ENCODE peak calls at places on chromosomes 16 and 17, in four cellular contexts. M is HepG2, G is K562, Q is GM12878. L is an unnamed sample.

GRCh38 chr16:65540913-65541312 is 419.1 kb upstream of the CDH11 start:
- DNase-seq in Q (no peak), M (no peak), G (no peak), L (no peak)

GRCh38 chr16:31125844-31126243 is 8.4 kb downstream of the KAT8 start:
- DNase-seq in Q (no peak), M (no peak), G (no peak), L (no peak)

GRCh38 chr17:64618848-64619247 is 43.3 kb downstream of the SMURF2 start:
- DNase-seq in M (no peak), Q (no peak), G (no peak), L (no peak)

GRCh38 chr17:49640556-49640955 is 37.3 kb downstream of the SPOP start:
- DNase-seq in M (no peak), G (no peak), Q (no peak), L (no peak)

GRCh38 chr17:53313746-53314145 is 509.0 kb upstream of the KIF2B start:
- DNase-seq in M (no peak), Q (no peak), G (no peak), L (no peak)

GRCh38 chr17:49013311-49014205 is 16.4 kb downstream of the IGF2BP1 start:
- DNase-seq in G (no peak), M (no peak), Q (no peak), L (peak)

GRCh38 chr16:2857451-2858244 is at the start of gene PRSS22:
- DNase-seq in G (no peak), Q (no peak), M (no peak), L (peak)

GRCh38 chr16:86734559-86735480 is 156.5 kb downstream of the FOXL1 start:
- DNase-seq in M (no peak), Q (no peak), G (no peak), L (no peak)

GRCh38 chr17:58626905-58627304 is 64.9 kb downstream of the TEX14 start:
- DNase-seq in M (no peak), Q (no peak), G (no peak), L (no peak)

GRCh38 chr16:89473791-89474414 is 16.5 kb downstream of the ANKRD11 start:
- DNase-seq in Q (no peak), M (no peak), G (no peak), L (no peak)

GRCh38 chr17:78300962-78301820 is 58.7 kb downstream of the SOCS3 start:
- DNase-seq in M (no peak), G (no peak), Q (no peak), L (no peak)

GRCh38 chr16:66159987-66160386 is 206.5 kb upstream of the CDH5 start:
- DNase-seq in G (no peak), M (no peak), Q (no peak), L (no peak)

GRCh38 chr16:89571636-89572035 is 3.9 kb upstream of the CPNE7 start:
- DNase-seq in M (no peak), G (no peak), Q (no peak), L (no peak)

GRCh38 chr16:77037696-77038347 is 153.2 kb upstream of the MON1B start:
- DNase-seq in M (no peak), Q (no peak), G (no peak), L (no peak)

GRCh38 chr16:58670177-58670576 is 14.4 kb downstream of the SLC38A7 start:
- DNase-seq in M (no peak), G (no peak), Q (no peak), L (no peak)

GRCh38 chr17:1422907-1423306 is 22.9 kb upstream of the YWHAE start:
- DNase-seq in G (no peak), M (no peak), Q (no peak), L (no peak)

GRCh38 chr17:82823004-82823403 is 16.8 kb downstream of the ZNF750 start:
- DNase-seq in M (peak), G (peak), Q (no peak), L (peak)

GRCh38 chr16:27430923-27431484 is 29.0 kb downstream of the IL21R start:
- DNase-seq in M (no peak), G (peak), Q (no peak), L (no peak)

GRCh38 chr16:53061701-53062159 is 6.9 kb downstream of the CHD9 start:
- DNase-seq in M (peak), G (no peak), Q (peak), L (no peak)

GRCh38 chr17:78210111-78210510 is 3.9 kb upstream of the BIRC5 start:
- DNase-seq in M (no peak), Q (no peak), G (no peak), L (no peak)

GRCh38 chr17:42979511-42980273 is at the start of gene PTGES3L:
- DNase-seq in G (peak), M (peak), Q (no peak), L (peak)

GRCh38 chr17:77504652-77505459 is 364.1 kb downstream of the SEC14L1 start:
- DNase-seq in G (no peak), Q (no peak), M (no peak), L (peak)

GRCh38 chr17:1709971-1710806 is at the start of gene TLCD2:
- DNase-seq in M (no peak), G (peak), Q (no peak), L (peak)

GRCh38 chr17:61862105-61862574 is 1.2 kb downstream of the BRIP1 start:
- DNase-seq in M (peak), G (no peak), Q (no peak), L (no peak)

GRCh38 chr16:85227924-85228462 is 115.7 kb upstream of the CIBAR2 start:
- DNase-seq in Q (no peak), G (peak), M (no peak), L (peak)

GRCh38 chr17:14101976-14102375 is 32.7 kb downstream of the COX10 start:
- DNase-seq in Q (no peak), M (no peak), G (no peak), L (no peak)

GRCh38 chr17:7557825-7558543 is 566 bp upstream of the TNFSF13 start:
- DNase-seq in M (peak), Q (no peak), G (no peak), L (peak)

GRCh38 chr17:77898521-77899434 is 59.7 kb upstream of the TNRC6C start:
- DNase-seq in Q (no peak), G (no peak), M (no peak), L (no peak)

GRCh38 chr17:41632482-41633105 is 8.2 kb upstream of the KRT17 start:
- DNase-seq in G (no peak), M (no peak), Q (no peak), L (no peak)

GRCh38 chr17:82267575-82268379 is 5.7 kb downstream of the CSNK1D start:
- DNase-seq in G (peak), Q (no peak), M (peak), L (no peak)

GRCh38 chr17:55969577-55969976 is 183.7 kb upstream of the ANKFN1 start:
- DNase-seq in Q (no peak), M (no peak), G (no peak), L (no peak)

GRCh38 chr17:81898885-81899284 is 3.2 kb upstream of the NPB start:
- DNase-seq in G (no peak), M (no peak), Q (no peak), L (no peak)

GRCh38 chr16:21021316-21021715 is 120.7 kb downstream of the LYRM1 start:
- DNase-seq in G (no peak), Q (no peak), M (no peak), L (no peak)

DNA sequence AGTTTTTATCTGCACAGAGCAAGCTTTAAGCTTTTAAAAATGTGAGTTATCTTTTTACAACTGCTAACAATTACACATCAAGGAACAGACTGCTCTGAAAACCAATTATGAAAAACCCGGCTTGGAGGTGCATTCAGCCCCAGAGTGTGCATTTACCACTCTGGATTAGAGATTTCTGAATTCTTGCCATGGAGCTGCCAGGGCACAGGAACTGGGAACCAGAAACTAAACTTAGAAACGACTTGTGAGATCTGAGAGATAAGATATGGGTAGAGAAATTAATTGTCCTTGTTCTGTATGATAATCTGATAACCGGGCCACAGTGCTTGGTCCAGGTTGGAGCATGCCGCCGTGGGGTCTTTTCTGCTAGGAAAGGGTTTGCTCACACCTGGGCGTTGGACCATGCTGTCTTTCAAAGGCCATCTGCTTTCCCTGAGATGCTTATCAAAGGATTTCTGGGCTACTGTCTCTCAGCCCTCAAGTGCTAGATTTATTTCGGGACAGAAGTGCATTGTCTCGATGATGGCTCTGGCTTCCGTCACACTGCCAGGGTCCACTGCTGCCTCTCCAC is 210.0 kb downstream of the MAF start:
- DNase-seq in M (no peak), G (no peak), Q (no peak), L (no peak)
- TF ChIP-seq NR2C2 in M (no peak), G (no peak), Q (no peak), L (no peak)

GRCh38 chr17:60577147-60577925 is 22.7 kb upstream of the PPM1D start:
- DNase-seq in Q (peak), M (peak), G (peak), L (no peak)
- TF ChIP-seq CTCF in Q (no peak), M (peak), G (no peak), L (no peak)

GRCh38 chr16:56354746-56355145 is 70.6 kb downstream of the AMFR start:
- DNase-seq in M (no peak), G (no peak), Q (no peak), L (no peak)
- TF ChIP-seq NR2C2 in M (no peak), G (no peak), Q (no peak), L (no peak)

DNA sequence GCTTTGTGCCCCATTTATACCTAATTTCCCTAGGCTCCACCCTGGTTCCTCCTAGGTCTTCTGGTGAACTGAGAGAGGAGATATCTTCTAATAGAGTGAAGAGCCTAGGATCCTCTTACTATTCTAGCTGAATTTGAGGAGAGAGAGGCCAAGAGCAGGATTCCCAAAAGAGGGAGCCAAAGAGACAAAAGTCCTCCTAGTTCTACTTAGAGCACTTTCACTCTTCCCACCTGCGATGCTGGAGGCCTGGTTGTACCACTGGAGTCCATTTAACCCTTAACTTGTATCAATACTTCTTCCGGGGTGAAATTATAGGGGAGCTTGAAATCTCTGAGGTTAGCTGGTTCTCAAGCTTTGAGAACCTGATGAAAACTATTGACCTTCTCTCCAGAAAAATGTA is 3.4 kb upstream of the SSH2 start:
- DNase-seq in Q (no peak), G (peak), M (peak), L (no peak)
- TF ChIP-seq CTCF in Q (no peak), G (peak), M (peak), L (no peak)

DNA sequence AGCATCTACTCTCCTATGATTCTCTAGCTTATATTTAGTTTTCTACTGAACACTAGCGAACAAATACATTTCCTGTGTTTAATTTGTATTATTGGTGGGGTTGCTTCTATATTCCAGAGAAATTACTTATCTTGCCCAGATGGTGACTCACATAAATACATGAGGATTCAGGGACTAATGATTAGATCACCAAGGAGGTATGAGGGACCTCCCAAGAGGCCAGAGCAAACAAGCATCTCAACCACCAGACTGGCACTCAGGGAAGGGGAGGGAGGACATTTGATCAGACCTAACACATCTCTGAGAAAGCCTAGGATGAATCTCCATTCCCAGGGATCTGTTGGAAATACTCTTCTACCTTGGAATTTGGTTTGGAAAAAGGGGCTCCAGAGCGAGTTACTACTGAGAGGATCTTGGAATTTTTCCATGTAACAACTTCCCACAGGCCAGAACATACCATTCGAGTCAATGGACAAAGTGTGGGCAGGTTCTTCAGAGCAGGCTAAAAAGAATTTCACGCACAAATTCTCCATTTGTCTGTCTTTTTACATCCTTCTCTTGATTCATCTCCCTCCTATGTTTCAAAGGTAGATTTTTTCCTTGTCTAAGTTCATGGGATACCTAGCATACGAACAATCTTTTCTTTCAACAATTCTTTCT is 262.6 kb upstream of the MYOCD start:
- DNase-seq in Q (no peak), G (no peak), M (no peak), L (no peak)
- TF ChIP-seq NR2C2 in Q (no peak), G (no peak), M (no peak), L (no peak)

DNA sequence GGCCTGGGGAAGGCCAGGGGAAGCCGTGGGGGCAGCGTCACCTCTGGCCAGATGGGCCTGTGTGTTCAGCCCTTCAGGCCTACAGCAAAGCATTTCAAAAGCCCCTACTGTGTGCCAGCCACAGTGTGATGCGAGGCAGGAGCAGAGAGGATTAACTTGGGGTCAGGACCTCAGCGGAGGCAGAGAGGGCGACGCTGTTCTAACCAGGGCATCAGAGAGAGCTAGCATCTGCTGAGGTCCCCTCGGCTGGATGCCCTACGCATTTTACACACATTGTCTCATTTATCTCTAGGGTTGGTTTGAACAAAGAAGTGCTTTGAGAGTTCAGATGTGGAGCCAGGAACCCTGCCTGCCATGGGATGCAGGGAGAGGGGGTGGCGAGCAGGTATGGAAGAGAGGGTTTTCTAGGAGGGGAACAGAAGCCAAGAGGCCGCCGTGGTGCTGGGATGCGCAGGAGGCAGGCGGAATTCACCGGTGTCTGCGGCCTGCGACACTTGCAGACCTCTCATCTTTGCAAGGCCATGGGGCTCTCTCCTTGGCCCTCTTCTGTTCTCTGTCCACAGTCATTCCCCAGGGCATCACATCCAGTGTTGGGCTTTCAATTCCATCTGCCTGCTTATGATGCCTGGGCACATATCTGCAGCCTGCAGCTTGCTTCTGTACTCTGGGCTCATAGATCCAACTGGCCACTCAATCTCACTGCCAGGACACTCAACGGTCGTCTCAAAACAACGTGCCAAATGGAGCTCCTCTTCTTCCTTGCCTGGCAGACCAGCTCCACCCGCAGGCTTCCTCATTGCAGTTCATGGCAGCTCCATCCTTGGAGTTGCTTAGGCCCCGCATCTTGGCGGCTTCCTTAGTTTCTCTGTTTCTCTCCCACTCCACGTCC is 8.1 kb upstream of the NKD1 start:
- DNase-seq in Q (no peak), G (no peak), M (peak), L (peak)
- TF ChIP-seq CTCF in Q (no peak), G (no peak), M (peak), L (no peak)